ENCODE peak calls at places on chromosomes 16 and 17, in eight cellular contexts. R is PC-3; H is heart right ventricle; C is stimulated activated CD8-positive, alpha-beta memory T cell treated with anti-CD3 and anti-CD28 coated beads, Interleukin-4, amount 100 ng/mL, for 48 hours; P is AG04449; O is substantia nigra; X is iPS-NIHi11; T is LoVo. E is an unnamed sample.

GRCh38 chr16:54699656-54700055 is 231.0 kb upstream of the IRX5 start:
- DNase-seq in R (no peak), H (no peak), C (no peak), P (no peak), O (no peak), X (no peak), T (no peak), E (no peak)

GRCh38 chr17:44522883-44523671 is 19.9 kb upstream of the GPATCH8 start:
- DNase-seq in R (peak; percentile 83), H (peak; percentile 70), C (peak; percentile 88), P (no peak), O (no peak), X (peak; percentile 74), T (peak; percentile 53), E (peak; percentile 79)

GRCh38 chr17:50310455-50311111 is 35.3 kb upstream of the XYLT2 start:
- DNase-seq in R (no peak), H (no peak), C (no peak), P (no peak), O (no peak), X (no peak), T (no peak), E (no peak)

GRCh38 chr16:70160388-70160787 is 13.2 kb upstream of the CLEC18C start:
- DNase-seq in R (no peak), H (no peak), C (no peak), P (no peak), O (no peak), X (peak; percentile 4), T (no peak), E (no peak)

GRCh38 chr16:30786115-30786935 is 680 bp downstream of the ZNF629 start:
- DNase-seq in R (peak; percentile 28), H (peak; percentile 52), C (no peak), P (no peak), O (no peak), X (peak; percentile 87), T (peak; percentile 39), E (peak; percentile 72)

GRCh38 chr17:50938821-50939541 is 72.8 kb upstream of the TOB1 start:
- DNase-seq in R (no peak), H (no peak), C (no peak), P (no peak), O (no peak), X (no peak), T (no peak), E (no peak)

GRCh38 chr17:50258647-50259483 is 15.4 kb upstream of the TMEM92 start:
- DNase-seq in R (no peak), H (no peak), C (no peak), P (no peak), O (no peak), X (no peak), T (no peak), E (peak; percentile 43)

GRCh38 chr17:14428640-14429029 is 127.8 kb downstream of the HS3ST3B1 start:
- DNase-seq in R (no peak), H (no peak), C (peak; percentile 36), P (no peak), O (no peak), X (no peak), T (no peak), E (no peak)

GRCh38 chr17:1110524-1110843 is 69.3 kb downstream of the ABR start:
- DNase-seq in R (no peak), H (no peak), C (no peak), P (no peak), O (no peak), X (no peak), T (peak; percentile 24), E (no peak)

GRCh38 chr16:3946604-3947180 is 66.2 kb upstream of the CREBBP start:
- DNase-seq in R (no peak), H (no peak), C (no peak), P (no peak), O (no peak), X (no peak), T (no peak), E (no peak)

GRCh38 chr16:30016555-30017276 is 5.9 kb upstream of the DOC2A start:
- DNase-seq in R (no peak), H (no peak), C (no peak), P (no peak), O (no peak), X (no peak), T (no peak), E (no peak)

GRCh38 chr17:82823004-82823403 is 16.8 kb downstream of the ZNF750 start:
- DNase-seq in R (no peak), H (no peak), C (no peak), P (no peak), O (no peak), X (peak; percentile 82), T (no peak), E (no peak)

GRCh38 chr17:72634621-72635020 is 457.9 kb downstream of the SLC39A11 start:
- DNase-seq in R (peak; percentile 82), H (no peak), C (no peak), P (no peak), O (no peak), X (no peak), T (peak; percentile 81), E (no peak)

GRCh38 chr17:74356640-74357465 is 4.8 kb downstream of the BTBD17 start:
- DNase-seq in R (peak; percentile 29), H (no peak), C (peak; percentile 30), P (no peak), O (no peak), X (peak; percentile 82), T (no peak), E (no peak)

GRCh38 chr17:82952019-82952418 is 112.2 kb upstream of the ZNF750 start:
- DNase-seq in R (no peak), H (no peak), C (no peak), P (no peak), O (no peak), X (no peak), T (no peak), E (no peak)

GRCh38 chr17:35117984-35118383 is 1.7 kb downstream of the RAD51D start:
- DNase-seq in R (peak; percentile 50), H (no peak), C (no peak), P (no peak), O (no peak), X (no peak), T (no peak), E (peak; percentile 47)

GRCh38 chr17:7258731-7259554 is 3.3 kb downstream of the CLDN7 start:
- DNase-seq in R (peak; percentile 38), H (no peak), C (peak; percentile 52), P (no peak), O (no peak), X (no peak), T (peak; percentile 89), E (peak; percentile 73)

GRCh38 chr17:51155416-51155815 is 2.1 kb downstream of the NME1 start:
- DNase-seq in R (no peak), H (no peak), C (no peak), P (no peak), O (no peak), X (no peak), T (no peak), E (no peak)

GRCh38 chr17:37406635-37407455 is at the start of the genes ACACA and TADA2A:
- DNase-seq in R (peak; percentile 76), H (peak; percentile 81), C (peak; percentile 83), P (no peak), O (peak; percentile 25), X (peak; percentile 97), T (peak; percentile 86), E (peak; percentile 79)

GRCh38 chr17:79511471-79511870 is 99.4 kb downstream of the RBFOX3 start:
- DNase-seq in R (no peak), H (no peak), C (no peak), P (no peak), O (no peak), X (no peak), T (no peak), E (no peak)

GRCh38 chr16:56869513-56870270 is 4.7 kb downstream of the SLC12A3 start:
- DNase-seq in R (peak; percentile 37), H (no peak), C (peak; percentile 67), P (no peak), O (no peak), X (peak; percentile 71), T (no peak), E (peak; percentile 39)

GRCh38 chr16:20906225-20906870 is 5.8 kb downstream of the LYRM1 start:
- DNase-seq in R (peak; percentile 92), H (no peak), C (no peak), P (peak; percentile 79), O (no peak), X (no peak), T (no peak), E (peak; percentile 95)

GRCh38 chr17:39765159-39765558 is 27.4 kb downstream of the GRB7 start:
- DNase-seq in R (no peak), H (no peak), C (no peak), P (no peak), O (no peak), X (no peak), T (no peak), E (no peak)

GRCh38 chr16:85584989-85585388 is 28.1 kb upstream of the GSE1 start:
- DNase-seq in R (no peak), H (no peak), C (no peak), P (no peak), O (no peak), X (no peak), T (no peak), E (no peak)

GRCh38 chr17:17770371-17771059 is 66.3 kb downstream of the SREBF1 start:
- DNase-seq in R (no peak), H (no peak), C (no peak), P (no peak), O (no peak), X (no peak), T (no peak), E (no peak)

GRCh38 chr16:53756329-53756996 is 52.5 kb downstream of the FTO start:
- DNase-seq in R (peak; percentile 47), H (no peak), C (no peak), P (no peak), O (no peak), X (no peak), T (peak; percentile 53), E (peak; percentile 30)

GRCh38 chr17:47739150-47739549 is 6.1 kb downstream of the TBX21 start:
- DNase-seq in R (no peak), H (no peak), C (no peak), P (no peak), O (no peak), X (no peak), T (no peak), E (no peak)

GRCh38 chr17:76657505-76658386 is 14.2 kb upstream of the ST6GALNAC1 start:
- DNase-seq in R (no peak), H (no peak), C (no peak), P (no peak), O (no peak), X (no peak), T (no peak), E (no peak)

GRCh38 chr17:82231562-82232321 is 2.9 kb downstream of the SLC16A3 start:
- DNase-seq in R (peak; percentile 58), H (peak; percentile 78), C (peak; percentile 60), P (no peak), O (no peak), X (peak; percentile 67), T (no peak), E (peak; percentile 81)

E was measured in cardiac fibroblast.